ENCODE peak calls at places on chromosomes 16 and 17, in seven cellular contexts. One of them, this sample, is unnamed.

GRCh38 chr17:58277107-58277506 is 3.6 kb downstream of the MPO start:
- DNase-seq in fibroblast of lung: no peak
- DNase-seq in stimulated activated effector memory CD8-positive, alpha-beta T cell treated with anti-CD3 and anti-CD28 coated beads, Interleukin-12 subunit alpha, Interleukin-12 subunit beta, amount 100 ng/mL, for 72 hours: no peak
- DNase-seq in stimulated activated naive CD8-positive, alpha-beta T cell treated with anti-CD3 and anti-CD28 coated beads, Interleukin-15, amount 100 ng/mL, for 72 hours: no peak
- DNase-seq in type B pancreatic cell: no peak
- DNase-seq in NCI-H1105: no peak
- DNase-seq in H54: no peak
- DNase-seq in this sample: no peak

GRCh38 chr16:49593423-49594040 is 219.9 kb downstream of the C16orf78 start:
- DNase-seq in fibroblast of lung: no peak
- DNase-seq in stimulated activated effector memory CD8-positive, alpha-beta T cell treated with anti-CD3 and anti-CD28 coated beads, Interleukin-12 subunit alpha, Interleukin-12 subunit beta, amount 100 ng/mL, for 72 hours: no peak
- DNase-seq in stimulated activated naive CD8-positive, alpha-beta T cell treated with anti-CD3 and anti-CD28 coated beads, Interleukin-15, amount 100 ng/mL, for 72 hours: no peak
- DNase-seq in type B pancreatic cell: peak
- DNase-seq in NCI-H1105: no peak
- DNase-seq in H54: no peak
- DNase-seq in this sample: peak

GRCh38 chr16:1533443-1533951 is at the start of gene TMEM204:
- DNase-seq in fibroblast of lung: peak
- DNase-seq in stimulated activated effector memory CD8-positive, alpha-beta T cell treated with anti-CD3 and anti-CD28 coated beads, Interleukin-12 subunit alpha, Interleukin-12 subunit beta, amount 100 ng/mL, for 72 hours: no peak
- DNase-seq in stimulated activated naive CD8-positive, alpha-beta T cell treated with anti-CD3 and anti-CD28 coated beads, Interleukin-15, amount 100 ng/mL, for 72 hours: peak
- DNase-seq in type B pancreatic cell: no peak
- DNase-seq in NCI-H1105: no peak
- DNase-seq in H54: no peak
- DNase-seq in this sample: no peak

GRCh38 chr17:80826346-80826954 is 165.2 kb upstream of the CHMP6 start:
- DNase-seq in fibroblast of lung: no peak
- DNase-seq in stimulated activated effector memory CD8-positive, alpha-beta T cell treated with anti-CD3 and anti-CD28 coated beads, Interleukin-12 subunit alpha, Interleukin-12 subunit beta, amount 100 ng/mL, for 72 hours: no peak
- DNase-seq in stimulated activated naive CD8-positive, alpha-beta T cell treated with anti-CD3 and anti-CD28 coated beads, Interleukin-15, amount 100 ng/mL, for 72 hours: no peak
- DNase-seq in type B pancreatic cell: no peak
- DNase-seq in NCI-H1105: no peak
- DNase-seq in H54: no peak
- DNase-seq in this sample: no peak

GRCh38 chr17:6473128-6473767 is 29.0 kb downstream of the PIMREG start:
- DNase-seq in fibroblast of lung: peak
- DNase-seq in stimulated activated effector memory CD8-positive, alpha-beta T cell treated with anti-CD3 and anti-CD28 coated beads, Interleukin-12 subunit alpha, Interleukin-12 subunit beta, amount 100 ng/mL, for 72 hours: peak
- DNase-seq in stimulated activated naive CD8-positive, alpha-beta T cell treated with anti-CD3 and anti-CD28 coated beads, Interleukin-15, amount 100 ng/mL, for 72 hours: peak
- DNase-seq in type B pancreatic cell: peak
- DNase-seq in NCI-H1105: peak
- DNase-seq in H54: peak
- DNase-seq in this sample: peak

GRCh38 chr16:11497329-11497805 is 89.4 kb downstream of the LITAF start:
- DNase-seq in fibroblast of lung: peak
- DNase-seq in stimulated activated effector memory CD8-positive, alpha-beta T cell treated with anti-CD3 and anti-CD28 coated beads, Interleukin-12 subunit alpha, Interleukin-12 subunit beta, amount 100 ng/mL, for 72 hours: no peak
- DNase-seq in stimulated activated naive CD8-positive, alpha-beta T cell treated with anti-CD3 and anti-CD28 coated beads, Interleukin-15, amount 100 ng/mL, for 72 hours: no peak
- DNase-seq in type B pancreatic cell: no peak
- DNase-seq in NCI-H1105: peak
- DNase-seq in H54: peak
- DNase-seq in this sample: peak

GRCh38 chr16:80607204-80607603 is 66.4 kb downstream of the DYNLRB2 start:
- DNase-seq in fibroblast of lung: no peak
- DNase-seq in stimulated activated effector memory CD8-positive, alpha-beta T cell treated with anti-CD3 and anti-CD28 coated beads, Interleukin-12 subunit alpha, Interleukin-12 subunit beta, amount 100 ng/mL, for 72 hours: no peak
- DNase-seq in stimulated activated naive CD8-positive, alpha-beta T cell treated with anti-CD3 and anti-CD28 coated beads, Interleukin-15, amount 100 ng/mL, for 72 hours: no peak
- DNase-seq in type B pancreatic cell: no peak
- DNase-seq in NCI-H1105: no peak
- DNase-seq in H54: no peak
- DNase-seq in this sample: no peak

GRCh38 chr16:80656731-80657150 is 115.9 kb downstream of the DYNLRB2 start:
- DNase-seq in fibroblast of lung: no peak
- DNase-seq in stimulated activated effector memory CD8-positive, alpha-beta T cell treated with anti-CD3 and anti-CD28 coated beads, Interleukin-12 subunit alpha, Interleukin-12 subunit beta, amount 100 ng/mL, for 72 hours: no peak
- DNase-seq in stimulated activated naive CD8-positive, alpha-beta T cell treated with anti-CD3 and anti-CD28 coated beads, Interleukin-15, amount 100 ng/mL, for 72 hours: peak
- DNase-seq in type B pancreatic cell: no peak
- DNase-seq in NCI-H1105: no peak
- DNase-seq in H54: no peak
- DNase-seq in this sample: peak

GRCh38 chr17:2849327-2849670 is 53.1 kb downstream of the RAP1GAP2 start:
- DNase-seq in fibroblast of lung: no peak
- DNase-seq in stimulated activated effector memory CD8-positive, alpha-beta T cell treated with anti-CD3 and anti-CD28 coated beads, Interleukin-12 subunit alpha, Interleukin-12 subunit beta, amount 100 ng/mL, for 72 hours: no peak
- DNase-seq in stimulated activated naive CD8-positive, alpha-beta T cell treated with anti-CD3 and anti-CD28 coated beads, Interleukin-15, amount 100 ng/mL, for 72 hours: no peak
- DNase-seq in type B pancreatic cell: no peak
- DNase-seq in NCI-H1105: no peak
- DNase-seq in H54: no peak
- DNase-seq in this sample: no peak

GRCh38 chr16:20906225-20906870 is 5.8 kb downstream of the LYRM1 start:
- DNase-seq in fibroblast of lung: peak
- DNase-seq in stimulated activated effector memory CD8-positive, alpha-beta T cell treated with anti-CD3 and anti-CD28 coated beads, Interleukin-12 subunit alpha, Interleukin-12 subunit beta, amount 100 ng/mL, for 72 hours: no peak
- DNase-seq in stimulated activated naive CD8-positive, alpha-beta T cell treated with anti-CD3 and anti-CD28 coated beads, Interleukin-15, amount 100 ng/mL, for 72 hours: no peak
- DNase-seq in type B pancreatic cell: no peak
- DNase-seq in NCI-H1105: no peak
- DNase-seq in H54: no peak
- DNase-seq in this sample: no peak

GRCh38 chr16:30775131-30775380 is 11.9 kb downstream of the ZNF629 start:
- DNase-seq in fibroblast of lung: no peak
- DNase-seq in stimulated activated effector memory CD8-positive, alpha-beta T cell treated with anti-CD3 and anti-CD28 coated beads, Interleukin-12 subunit alpha, Interleukin-12 subunit beta, amount 100 ng/mL, for 72 hours: no peak
- DNase-seq in stimulated activated naive CD8-positive, alpha-beta T cell treated with anti-CD3 and anti-CD28 coated beads, Interleukin-15, amount 100 ng/mL, for 72 hours: no peak
- DNase-seq in type B pancreatic cell: no peak
- DNase-seq in NCI-H1105: no peak
- DNase-seq in H54: no peak
- DNase-seq in this sample: no peak

GRCh38 chr17:50839591-50840310 is 4.4 kb downstream of the WFIKKN2 start:
- DNase-seq in fibroblast of lung: no peak
- DNase-seq in stimulated activated effector memory CD8-positive, alpha-beta T cell treated with anti-CD3 and anti-CD28 coated beads, Interleukin-12 subunit alpha, Interleukin-12 subunit beta, amount 100 ng/mL, for 72 hours: no peak
- DNase-seq in stimulated activated naive CD8-positive, alpha-beta T cell treated with anti-CD3 and anti-CD28 coated beads, Interleukin-15, amount 100 ng/mL, for 72 hours: no peak
- DNase-seq in type B pancreatic cell: peak
- DNase-seq in NCI-H1105: no peak
- DNase-seq in H54: no peak
- DNase-seq in this sample: no peak